ENCODE peak calls at places on chromosomes 5 and 9, in six cellular contexts. M is endodermal cell, R is Peyer's patch, K is psoas muscle, Z is tibial artery, N is body of pancreas. I is an unnamed sample.
A peak's percentile ranks its signal among the peaks of the same experiment; 100 is the strongest.

GRCh38 chr5:125113328-125113727 is 366.9 kb upstream of the ZNF608 start:
- DNase-seq in M (no peak), R (no peak), K (no peak), Z (no peak), N (no peak), I (no peak)

GRCh38 chr9:94212091-94212490 is 47.0 kb upstream of the ZNF169 start:
- DNase-seq in M (no peak), R (no peak), K (no peak), Z (no peak), N (no peak), I (no peak)

GRCh38 chr5:138874771-138875628 is at the start of gene LRRTM2:
- DNase-seq in M (no peak), R (no peak), K (no peak), Z (no peak), N (no peak), I (no peak)

GRCh38 chr9:132465131-132465635 is 55.2 kb downstream of the CFAP77 start:
- DNase-seq in M (no peak), R (no peak), K (no peak), Z (no peak), N (no peak), I (no peak)

GRCh38 chr5:1386274-1386717 is 41.4 kb upstream of the CLPTM1L start:
- DNase-seq in M (peak; percentile 78), R (peak; percentile 84), K (peak; percentile 35), Z (no peak), N (peak; percentile 76), I (peak; percentile 57)

GRCh38 chr5:135811007-135811406 is 23.5 kb upstream of the SLC25A48 start:
- DNase-seq in M (no peak), R (no peak), K (no peak), Z (no peak), N (no peak), I (no peak)

GRCh38 chr5:142095651-142096330 is 12.8 kb upstream of the NDFIP1 start:
- DNase-seq in M (no peak), R (peak; percentile 60), K (no peak), Z (no peak), N (no peak), I (no peak)

GRCh38 chr5:6582507-6583048 is 50.3 kb downstream of the NSUN2 start:
- DNase-seq in M (no peak), R (no peak), K (no peak), Z (no peak), N (no peak), I (peak; percentile 21)

GRCh38 chr9:136644343-136644592 is 18.4 kb upstream of the EGFL7 start:
- DNase-seq in M (no peak), R (peak; percentile 93), K (peak; percentile 88), Z (no peak), N (peak; percentile 79), I (no peak)

GRCh38 chr5:126595486-126596083 is 566 bp upstream of the ALDH7A1 start:
- DNase-seq in M (no peak), R (no peak), K (no peak), Z (no peak), N (no peak), I (peak; percentile 32)

GRCh38 chr9:74562611-74563010 is 65.5 kb downstream of the RORB start:
- DNase-seq in M (no peak), R (no peak), K (no peak), Z (no peak), N (no peak), I (no peak)

GRCh38 chr5:96094904-96095303 is 133.3 kb upstream of the ELL2 start:
- DNase-seq in M (no peak), R (no peak), K (no peak), Z (no peak), N (no peak), I (peak; percentile 19)

GRCh38 chr9:75889977-75890540 is 414 bp upstream of the PCSK5 start:
- DNase-seq in M (peak; percentile 57), R (peak; percentile 68), K (peak; percentile 54), Z (peak; percentile 78), N (peak; percentile 40), I (peak; percentile 51)

GRCh38 chr9:127519301-127520166 is 68.2 kb downstream of the LRSAM1 start:
- DNase-seq in M (peak; percentile 69), R (no peak), K (peak; percentile 50), Z (peak; percentile 77), N (no peak), I (peak; percentile 46)

GRCh38 chr9:126667190-126668055 is 53.7 kb downstream of the LMX1B start:
- DNase-seq in M (no peak), R (no peak), K (no peak), Z (no peak), N (no peak), I (no peak)

GRCh38 chr5:180641566-180641900 is 7.9 kb downstream of the FLT4 start:
- DNase-seq in M (peak; percentile 39), R (no peak), K (peak; percentile 2), Z (peak; percentile 34), N (no peak), I (no peak)

GRCh38 chr9:20683351-20684034 is 566 bp upstream of the FOCAD start:
- DNase-seq in M (no peak), R (peak; percentile 76), K (peak; percentile 75), Z (peak; percentile 75), N (peak; percentile 46), I (peak; percentile 55)

GRCh38 chr9:106675780-106676179 is 187.2 kb upstream of the ZNF462 start:
- DNase-seq in M (no peak), R (no peak), K (peak; percentile 59), Z (no peak), N (no peak), I (no peak)

GRCh38 chr9:76419782-76420380 is 25.7 kb upstream of the RFK start:
- DNase-seq in M (no peak), R (peak; percentile 58), K (no peak), Z (no peak), N (peak; percentile 34), I (no peak)

GRCh38 chr9:89543057-89543456 is 45.1 kb upstream of the SEMA4D start:
- DNase-seq in M (no peak), R (peak; percentile 40), K (no peak), Z (no peak), N (no peak), I (no peak)

GRCh38 chr9:120783611-120784047 is 9.6 kb downstream of the FBXW2 start:
- DNase-seq in M (no peak), R (no peak), K (no peak), Z (no peak), N (no peak), I (no peak)

GRCh38 chr9:122815544-122815943 is 12.8 kb downstream of the PDCL start:
- DNase-seq in M (no peak), R (no peak), K (no peak), Z (no peak), N (no peak), I (no peak)

GRCh38 chr5:118793652-118794051 is 194.7 kb downstream of the DTWD2 start:
- DNase-seq in M (no peak), R (no peak), K (no peak), Z (no peak), N (no peak), I (no peak)

GRCh38 chr9:106868565-106868964 is 5.6 kb downstream of the ZNF462 start:
- DNase-seq in M (no peak), R (peak; percentile 50), K (peak; percentile 37), Z (peak; percentile 76), N (no peak), I (no peak)

GRCh38 chr9:87259543-87259942 is 238.1 kb upstream of the DAPK1 start:
- DNase-seq in M (no peak), R (no peak), K (no peak), Z (no peak), N (no peak), I (no peak)

DNA sequence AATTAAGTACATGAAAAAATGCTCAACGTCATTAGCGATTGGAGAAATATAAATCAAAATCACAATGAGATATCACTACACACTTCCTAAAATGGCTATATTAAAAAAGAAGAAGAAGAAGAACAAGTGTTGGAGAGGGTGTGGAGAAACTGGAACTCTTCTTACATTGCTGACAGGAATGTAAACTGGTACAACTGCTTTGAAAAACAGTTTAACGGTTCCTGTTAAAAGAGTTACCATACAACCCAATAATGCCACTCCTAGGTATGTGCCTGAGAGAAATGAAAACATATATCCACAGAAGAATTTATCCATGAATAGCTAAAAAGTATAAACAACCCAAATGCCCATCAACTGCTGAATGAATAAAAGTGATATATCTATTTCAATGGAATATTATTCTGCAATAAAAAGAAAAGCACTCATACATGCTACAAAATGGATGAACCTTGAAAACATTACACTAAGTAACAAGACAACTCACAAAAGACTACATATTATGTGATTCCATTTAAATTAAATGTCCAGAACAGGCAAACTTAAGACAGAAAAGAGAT is 9.0 kb downstream of the FEM1C start:
- DNase-seq in M (no peak), R (no peak), K (no peak), Z (no peak), N (no peak), I (no peak)
- H3K27ac ChIP-seq in M (no peak overlapping the region), R (no peak overlapping the region), K (no peak overlapping the region), Z (no peak overlapping the region), N (no peak overlapping the region), I (no peak overlapping the region)

GRCh38 chr5:167816354-167816753 is 475.1 kb upstream of the WWC1 start:
- DNase-seq in M (no peak), R (no peak), K (no peak), Z (no peak), N (no peak), I (no peak)
- H3K4me1 ChIP-seq in M (peaks cover 8% of the 10 kb centered on the region), R (no peaks in the 10 kb centered on the region), K (no peaks in the 10 kb centered on the region), Z (peaks cover 5% of the 10 kb centered on the region), N (peaks cover 6% of the 10 kb centered on the region), I (no peaks in the 10 kb centered on the region)

GRCh38 chr5:174998131-174998730 is 273.8 kb downstream of the MSX2 start:
- DNase-seq in M (no peak), R (no peak), K (no peak), Z (no peak), N (no peak), I (no peak)

GRCh38 chr5:175002128-175002527 is 277.7 kb downstream of the MSX2 start:
- DNase-seq in M (no peak), R (no peak), K (no peak), Z (no peak), N (no peak), I (no peak)

GRCh38 chr5:175003531-175003930 is 279.1 kb downstream of the MSX2 start:
- DNase-seq in M (no peak), R (no peak), K (no peak), Z (no peak), N (no peak), I (no peak)

GRCh38 chr5:174999581-174999980 is 275.2 kb downstream of the MSX2 start:
- DNase-seq in M (peak; percentile 65), R (no peak), K (no peak), Z (no peak), N (no peak), I (no peak)

DNA sequence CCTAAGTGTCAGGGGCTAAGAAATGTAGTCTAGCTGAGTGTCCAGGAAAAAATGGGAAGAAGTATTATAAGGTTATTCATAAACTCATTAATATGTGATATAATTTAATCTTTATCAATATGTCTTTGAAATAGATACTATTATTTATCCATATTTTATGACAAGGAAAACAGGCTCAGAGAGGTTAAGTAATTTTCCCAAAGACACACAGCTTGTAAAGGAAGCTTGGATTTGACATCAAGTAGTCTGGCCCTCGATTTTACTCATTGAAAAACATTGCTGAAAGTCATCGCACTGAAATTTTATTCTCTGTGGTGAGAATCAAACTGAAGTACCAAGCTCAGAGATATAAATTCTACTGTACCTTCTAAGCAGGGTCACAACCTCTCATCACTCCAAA is 276.9 kb downstream of the MSX2 start:
- DNase-seq in M (no peak), R (no peak), K (no peak), Z (no peak), N (no peak), I (no peak)
- TF ChIP-seq CTCF in M (no peak), R (no peak), K (no peak), Z (no peak), N (no peak), I (no peak)

GRCh38 chr5:34522599-34523381 is 133.3 kb upstream of the RAI14 start:
- DNase-seq in M (peak; percentile 94), R (peak; percentile 85), K (peak; percentile 42), Z (peak; percentile 82), N (peak; percentile 77), I (peak; percentile 71)
- H3K27ac ChIP-seq in M (no peak overlapping the region), R (no peak overlapping the region), K (no peak overlapping the region), Z (peak overlapping the region; percentile 68), N (no peak overlapping the region), I (no peak overlapping the region)

I was measured in ovary.